ENCODE peak calls at places on chromosomes 1 and 21, in nine cellular contexts. E, R, N, D, L, Q, S, G and M are unnamed samples.

GRCh38 chr1:231508497-231508896 is 20.0 kb upstream of the TSNAX start:
- DNase-seq in D (no peak), S (no peak), N (no peak), E (no peak), R (no peak), Q (no peak), L (no peak), G (no peak), M (no peak)

GRCh38 chr1:23020731-23021130 is 1.5 kb downstream of the KDM1A start:
- DNase-seq in Q (no peak), N (no peak), D (no peak), R (no peak), S (peak), E (no peak), G (no peak), L (peak), M (no peak)

GRCh38 chr21:33078907-33079582 is 9.1 kb downstream of the OLIG1 start:
- DNase-seq in N (peak), Q (peak), R (no peak), L (no peak), G (no peak), E (no peak), S (no peak), D (no peak), M (no peak)

GRCh38 chr1:27428316-27429028 is 36.0 kb downstream of the GPR3 start:
- DNase-seq in S (peak), L (peak), E (no peak), G (no peak), N (no peak), D (peak), Q (peak), R (no peak), M (no peak)

GRCh38 chr1:204350857-204351573 is 8.7 kb downstream of the PLEKHA6 start:
- DNase-seq in L (peak), D (peak), N (no peak), Q (no peak), S (peak), E (peak), G (no peak), R (peak), M (no peak)

GRCh38 chr1:221089273-221089672 is 210.0 kb downstream of the HLX start:
- DNase-seq in N (no peak), R (no peak), Q (no peak), G (no peak), S (no peak), L (peak), D (no peak), E (no peak), M (no peak)

GRCh38 chr21:37208056-37208705 is 59.0 kb downstream of the VPS26C start:
- DNase-seq in S (peak), L (no peak), E (peak), R (peak), Q (peak), D (no peak), G (no peak), N (peak), M (no peak)

GRCh38 chr1:31793586-31794285 is 22.1 kb downstream of the SPOCD1 start:
- DNase-seq in G (peak), L (no peak), Q (no peak), N (no peak), E (peak), D (peak), R (peak), S (no peak), M (no peak)

GRCh38 chr1:226432586-226433360 is 24.9 kb upstream of the PARP1 start:
- DNase-seq in G (no peak), S (no peak), R (no peak), L (no peak), D (no peak), E (no peak), N (no peak), Q (no peak), M (no peak)

GRCh38 chr1:81912383-81912782 is 111.6 kb downstream of the ADGRL2 start:
- DNase-seq in Q (no peak), R (no peak), L (no peak), N (no peak), E (no peak), G (no peak), D (no peak), S (no peak), M (no peak)

GRCh38 chr1:16241116-16241763 is 4.3 kb upstream of the CPLANE2 start:
- DNase-seq in N (no peak), R (no peak), G (no peak), S (no peak), L (no peak), Q (no peak), D (peak), E (no peak), M (no peak)

GRCh38 chr1:179709841-179710329 is 33.2 kb upstream of the FAM163A start:
- DNase-seq in Q (no peak), R (no peak), D (no peak), N (no peak), G (no peak), S (peak), E (no peak), L (peak), M (no peak)

GRCh38 chr1:21779613-21780521 is 3.1 kb downstream of the USP48 start:
- DNase-seq in D (no peak), G (no peak), R (no peak), Q (no peak), N (no peak), E (no peak), L (peak), S (peak), M (no peak)

GRCh38 chr21:28899744-28900143 is 92.9 kb downstream of the LTN1 start:
- DNase-seq in E (no peak), L (no peak), G (no peak), N (no peak), R (no peak), S (no peak), Q (no peak), D (no peak), M (no peak)

GRCh38 chr1:28577738-28578536 is 14.1 kb upstream of the RAB42 start:
- DNase-seq in G (no peak), D (no peak), R (no peak), E (no peak), S (no peak), N (no peak), Q (no peak), L (no peak), M (no peak)

GRCh38 chr1:17683551-17683950 is 71.6 kb upstream of the ACTL8 start:
- DNase-seq in L (no peak), S (peak), R (no peak), N (no peak), G (no peak), E (no peak), Q (no peak), D (no peak), M (no peak)

GRCh38 chr1:115796897-115797296 is 28.4 kb upstream of the CASQ2 start:
- DNase-seq in S (no peak), R (no peak), N (no peak), E (no peak), L (no peak), G (no peak), Q (no peak), D (no peak), M (no peak)

GRCh38 chr1:179178965-179179364 is 50.5 kb downstream of the ABL2 start:
- DNase-seq in E (no peak), R (no peak), L (peak), G (no peak), S (no peak), N (no peak), D (no peak), Q (no peak), M (no peak)

GRCh38 chr21:31261759-31262158 is 82.3 kb downstream of the TIAM1 start:
- DNase-seq in S (no peak), N (no peak), G (no peak), D (no peak), Q (no peak), L (no peak), E (no peak), R (no peak), M (no peak)

GRCh38 chr1:202088216-202088615 is 34.5 kb upstream of the GPR37L1 start:
- DNase-seq in D (no peak), Q (no peak), R (no peak), S (peak), G (no peak), E (no peak), L (no peak), N (no peak), M (no peak)

GRCh38 chr1:202085682-202086373 is 36.9 kb upstream of the GPR37L1 start:
- DNase-seq in E (peak), R (no peak), N (no peak), Q (peak), G (no peak), D (no peak), S (no peak), L (no peak), M (no peak)

GRCh38 chr1:202081992-202082391 is 40.7 kb upstream of the GPR37L1 start:
- DNase-seq in D (no peak), G (no peak), E (no peak), Q (no peak), R (no peak), N (no peak), S (no peak), L (no peak), M (no peak)

GRCh38 chr1:202086579-202087350 is 36.0 kb upstream of the GPR37L1 start:
- DNase-seq in N (no peak), D (no peak), L (no peak), R (no peak), E (peak), G (no peak), S (no peak), Q (peak), M (no peak)

GRCh38 chr1:202084791-202085681 is 37.7 kb upstream of the GPR37L1 start:
- DNase-seq in G (no peak), S (no peak), L (no peak), E (peak), N (no peak), R (no peak), Q (peak), D (no peak), M (no peak)
- TF ChIP-seq POLR2AphosphoS5 in G (no peak), S (no peak), L (no peak), E (no peak), N (no peak), R (no peak), Q (no peak), D (no peak), M (no peak)

GRCh38 chr1:157284446-157284845 is 146.3 kb upstream of the ETV3 start:
- DNase-seq in L (no peak), E (no peak), G (no peak), S (no peak), D (no peak), R (no peak), N (no peak), Q (no peak), M (no peak)
- TF ChIP-seq POLR2AphosphoS5 in L (no peak), E (no peak), G (no peak), S (no peak), D (no peak), R (no peak), N (no peak), Q (no peak), M (no peak)

GRCh38 chr1:155167166-155168104 is 5.7 kb downstream of the KRTCAP2 start:
- DNase-seq in S (peak), Q (peak), R (peak), G (peak), D (peak), N (no peak), E (peak), L (peak), M (peak)
- TF ChIP-seq POLR2AphosphoS5 in S (no peak), Q (no peak), R (no peak), G (no peak), D (no peak), N (no peak), E (no peak), L (no peak), M (no peak)

DNA sequence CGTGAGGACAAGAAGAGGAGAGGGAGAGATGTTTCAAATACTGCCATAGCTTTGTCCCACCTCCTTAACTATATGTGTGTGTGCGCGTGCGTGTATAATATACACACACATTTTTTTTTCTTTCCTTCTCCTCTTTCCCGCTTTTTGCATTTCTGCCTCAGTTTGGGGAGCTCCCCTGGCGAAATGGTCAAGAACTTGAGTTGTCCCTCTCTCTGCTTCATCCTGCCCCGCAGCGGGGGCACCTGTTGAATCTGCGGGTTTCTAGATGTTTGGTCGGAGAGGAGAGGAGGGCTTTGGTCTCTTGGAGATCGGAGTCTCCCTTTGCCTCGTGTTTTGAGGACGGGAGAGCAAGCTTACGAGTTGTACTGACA is 501 bp downstream of the SCCPDH start:
- DNase-seq in S (no peak), G (no peak), N (peak), E (no peak), R (no peak), D (no peak), L (peak), Q (no peak), M (no peak)
- TF ChIP-seq POLR2AphosphoS5 in S (no peak), G (no peak), N (no peak), E (no peak), R (no peak), D (no peak), L (no peak), Q (no peak), M (no peak)

DNA sequence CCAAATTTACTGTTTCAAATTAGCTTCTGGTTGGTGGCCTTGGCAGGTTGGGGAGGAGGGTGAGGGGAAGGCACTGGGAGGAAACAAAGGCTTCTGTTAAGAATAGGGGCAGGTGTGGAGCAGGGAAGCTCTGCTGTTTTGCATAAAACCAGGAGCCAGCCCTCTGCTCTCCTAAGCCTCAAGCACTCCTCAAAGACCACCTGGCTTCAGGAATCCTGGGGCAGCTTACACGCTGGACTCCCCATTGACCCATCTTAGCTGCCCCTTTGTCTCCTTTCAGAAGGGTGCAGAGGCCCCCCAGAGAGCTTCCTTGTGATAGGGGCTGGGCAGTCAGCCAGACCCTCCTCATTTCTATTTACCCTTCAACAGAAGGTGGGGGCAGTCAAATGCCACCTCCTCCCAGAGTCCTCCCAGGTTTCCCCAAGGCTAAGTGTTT is 11.5 kb upstream of the DHRS3 start:
- DNase-seq in R (no peak), D (no peak), L (no peak), S (no peak), Q (no peak), G (no peak), N (no peak), E (no peak), M (peak)
- TF ChIP-seq POLR2AphosphoS5 in R (no peak), D (no peak), L (no peak), S (no peak), Q (no peak), G (no peak), N (no peak), E (no peak), M (no peak)

DNA sequence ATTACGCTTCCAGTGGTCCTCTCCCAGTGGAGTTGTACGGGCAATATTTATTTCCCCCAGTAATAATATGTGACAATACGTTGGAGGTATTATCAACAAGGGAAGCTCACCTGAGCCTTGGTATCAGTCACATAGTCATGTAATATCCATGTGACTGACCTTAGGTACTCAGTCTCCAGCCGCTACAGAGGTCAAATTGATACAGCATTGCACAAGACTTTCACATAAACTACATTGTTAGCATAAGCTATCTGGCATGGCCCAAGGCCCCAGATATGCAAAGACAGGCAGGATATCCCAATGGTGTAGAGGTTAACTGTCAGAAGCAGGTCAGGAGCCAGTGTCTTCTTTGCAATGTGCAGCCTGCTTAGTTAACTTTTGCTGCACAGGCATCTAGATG is 15.3 kb upstream of the CHIT1 start:
- DNase-seq in N (no peak), Q (no peak), E (no peak), G (no peak), S (no peak), R (no peak), D (no peak), L (no peak), M (no peak)
- TF ChIP-seq POLR2AphosphoS5 in N (no peak), Q (no peak), E (no peak), G (no peak), S (no peak), R (no peak), D (no peak), L (no peak), M (no peak)